ENCODE peak calls at places on chromosomes 1 and 21, in nine cellular contexts. Q, N, D, A, W, K, B, X and L are unnamed samples.

GRCh38 chr1:30409476-30410152 is 313.8 kb downstream of the MATN1 start:
- DNase-seq in Q (no peak), D (no peak), A (no peak), N (no peak), K (no peak), X (peak), B (no peak), W (no peak), L (no peak)

GRCh38 chr1:178540646-178541045 is 27.7 kb downstream of the TEX35 start:
- DNase-seq in W (no peak), A (no peak), K (no peak), N (no peak), Q (peak), X (no peak), D (peak), B (no peak), L (no peak)

GRCh38 chr1:44002606-44003157 is 11.3 kb downstream of the CCDC24 start:
- DNase-seq in X (no peak), D (no peak), N (no peak), B (no peak), W (no peak), K (no peak), Q (no peak), A (no peak), L (no peak)

GRCh38 chr1:56133517-56134472 is 445.6 kb downstream of the PLPP3 start:
- DNase-seq in W (no peak), A (no peak), Q (no peak), N (no peak), X (no peak), B (no peak), K (no peak), D (peak), L (no peak)

GRCh38 chr1:115495603-115496002 is 146.2 kb upstream of the VANGL1 start:
- DNase-seq in D (peak), Q (no peak), K (no peak), W (no peak), A (no peak), N (no peak), B (no peak), X (no peak), L (no peak)

GRCh38 chr1:47681735-47682134 is 243.9 kb downstream of the FOXD2 start:
- DNase-seq in N (no peak), A (no peak), K (no peak), D (no peak), X (no peak), Q (no peak), B (no peak), W (no peak), L (no peak)

GRCh38 chr1:145983959-145984830 is 12.2 kb downstream of the TXNIP start:
- DNase-seq in K (no peak), D (no peak), W (no peak), Q (no peak), A (no peak), N (no peak), X (no peak), B (peak), L (no peak)

GRCh38 chr1:248926401-248927182 is 20.6 kb downstream of the PGBD2 start:
- DNase-seq in Q (peak), D (peak), A (no peak), X (no peak), B (no peak), K (no peak), W (no peak), N (no peak), L (peak)

GRCh38 chr1:150280138-150280707 is 2.1 kb upstream of the CIART start:
- DNase-seq in B (no peak), A (no peak), Q (no peak), N (no peak), K (no peak), D (no peak), X (no peak), W (no peak), L (no peak)

GRCh38 chr1:170267317-170267716 is 121.6 kb downstream of the NTMT2 start:
- DNase-seq in Q (no peak), N (no peak), A (no peak), X (no peak), K (no peak), D (peak), W (no peak), B (no peak), L (peak)

GRCh38 chr1:39214021-39214713 is 9.7 kb downstream of the MACF1 start:
- DNase-seq in A (no peak), N (peak), W (no peak), Q (peak), X (peak), K (no peak), B (no peak), D (peak), L (peak)

GRCh38 chr1:20404466-20404865 is 81.5 kb downstream of the CAMK2N1 start:
- DNase-seq in Q (no peak), D (no peak), A (no peak), W (no peak), B (no peak), N (no peak), X (no peak), K (no peak), L (no peak)

GRCh38 chr1:114757455-114758250 is at the start of gene CSDE1:
- DNase-seq in X (peak), B (peak), K (peak), D (peak), W (peak), A (peak), Q (peak), N (peak), L (peak)

GRCh38 chr1:4424254-4424653 is 230.2 kb upstream of the AJAP1 start:
- DNase-seq in K (no peak), D (no peak), N (no peak), X (no peak), A (no peak), B (no peak), Q (no peak), W (no peak), L (no peak)

GRCh38 chr1:108871050-108871724 is 5.6 kb upstream of the GPSM2 start:
- DNase-seq in N (no peak), Q (no peak), D (no peak), X (no peak), A (no peak), B (no peak), W (no peak), K (no peak), L (no peak)

GRCh38 chr1:12048376-12048775 is 14.7 kb upstream of the TNFRSF8 start:
- DNase-seq in K (no peak), N (no peak), A (no peak), X (no peak), Q (no peak), D (no peak), W (no peak), B (no peak), L (no peak)

GRCh38 chr21:39610705-39611104 is 2.0 kb upstream of the B3GALT5 start:
- DNase-seq in A (no peak), D (peak), B (no peak), K (peak), N (no peak), Q (no peak), X (peak), W (no peak), L (no peak)

GRCh38 chr21:46056450-46056903 is 41.4 kb upstream of the COL6A2 start:
- DNase-seq in N (peak), A (no peak), D (no peak), K (no peak), W (peak), X (peak), B (no peak), Q (no peak), L (peak)

GRCh38 chr1:85321237-85321964 is 45.0 kb upstream of the BCL10 start:
- DNase-seq in N (no peak), X (no peak), B (no peak), Q (no peak), A (no peak), K (no peak), W (no peak), D (peak), L (peak)

GRCh38 chr1:226064168-226064815 is 1.8 kb downstream of the H3-3A start:
- DNase-seq in X (peak), Q (no peak), N (no peak), B (no peak), K (no peak), W (peak), A (no peak), D (no peak), L (no peak)

GRCh38 chr1:50822035-50822776 is 137.9 kb downstream of the FAF1 start:
- DNase-seq in W (no peak), K (no peak), Q (no peak), D (no peak), B (no peak), A (no peak), X (no peak), N (no peak), L (no peak)

GRCh38 chr1:157105988-157106812 is 6.6 kb upstream of the ETV3L start:
- DNase-seq in A (no peak), N (peak), X (no peak), W (no peak), K (peak), Q (no peak), B (no peak), D (peak), L (no peak)

GRCh38 chr1:231242516-231243198 is 1.6 kb downstream of the GNPAT start:
- DNase-seq in X (no peak), Q (no peak), W (no peak), D (peak), B (no peak), A (no peak), K (no peak), N (no peak), L (no peak)

GRCh38 chr1:28112388-28113311 is 24.2 kb upstream of the EYA3 start:
- DNase-seq in A (no peak), B (no peak), W (no peak), K (no peak), Q (no peak), D (peak), X (no peak), N (no peak), L (peak)

GRCh38 chr1:59116920-59117542 is 179.9 kb upstream of the FGGY start:
- DNase-seq in D (peak), Q (no peak), K (no peak), X (no peak), W (no peak), B (no peak), N (no peak), A (no peak), L (peak)

GRCh38 chr1:14369526-14370213 is 228.8 kb upstream of the KAZN start:
- DNase-seq in B (no peak), D (no peak), A (no peak), W (no peak), K (no peak), X (no peak), Q (no peak), N (no peak), L (no peak)

GRCh38 chr1:10057305-10057704 is 24.5 kb downstream of the UBE4B start:
- DNase-seq in A (no peak), K (no peak), D (peak), B (no peak), Q (no peak), X (peak), N (no peak), W (no peak), L (peak)

GRCh38 chr1:119779869-119780356 is 11.2 kb upstream of the HMGCS2 start:
- DNase-seq in A (no peak), B (no peak), D (peak), N (no peak), K (no peak), X (peak), W (no peak), Q (no peak), L (peak)

GRCh38 chr1:111867868-111868440 is 112.3 kb downstream of the DDX20 start:
- DNase-seq in Q (no peak), X (no peak), D (no peak), A (no peak), W (no peak), B (no peak), K (no peak), N (no peak), L (no peak)